ENCODE peak calls at places on chromosomes 12 and 14, in five cellular contexts. O is DND-41, V is GM06990, X is transverse colon, R is H7. L is an unnamed sample.

GRCh38 chr14:23729720-23730387 is 93.7 kb downstream of the DHRS2 start:
- DNase-seq in X (no peak), R (peak; percentile 57), V (no peak), O (no peak), L (no peak)

GRCh38 chr14:79967001-79967400 is 244.3 kb downstream of the DIO2 start:
- DNase-seq in X (no peak), O (no peak), V (no peak), R (no peak), L (no peak)

GRCh38 chr12:4160314-4161040 is 113.1 kb upstream of the CCND2 start:
- DNase-seq in X (no peak), R (no peak), V (no peak), O (no peak), L (no peak)

GRCh38 chr12:76075448-76075847 is 9.0 kb downstream of the NAP1L1 start:
- DNase-seq in R (no peak), O (no peak), V (no peak), X (no peak), L (no peak)

GRCh38 chr12:111767362-111768158 is 827 bp downstream of the ALDH2 start:
- DNase-seq in O (no peak), R (peak; percentile 70), X (peak; percentile 58), V (no peak), L (no peak)

GRCh38 chr14:52926994-52927393 is 23.9 kb downstream of the FERMT2 start:
- DNase-seq in V (no peak), R (no peak), O (no peak), X (no peak), L (no peak)

GRCh38 chr12:52677126-52677525 is 3.1 kb downstream of the KRT1 start:
- DNase-seq in O (no peak), V (no peak), R (no peak), X (no peak), L (no peak)

GRCh38 chr12:27975222-27976136 is 2.9 kb upstream of the PTHLH start:
- DNase-seq in V (no peak), O (no peak), R (peak; percentile 83), X (no peak), L (no peak)

GRCh38 chr12:96239711-96240234 is 45.6 kb downstream of the ELK3 start:
- DNase-seq in V (no peak), X (peak; percentile 46), O (no peak), R (no peak), L (no peak)

GRCh38 chr12:6644903-6645302 is 2.3 kb downstream of the ACRBP start:
- DNase-seq in V (no peak), R (peak; percentile 80), X (peak; percentile 54), O (no peak), L (no peak)

GRCh38 chr12:10381912-10382628 is 7.8 kb downstream of the KLRK1 start:
- DNase-seq in X (no peak), V (no peak), R (no peak), O (no peak), L (no peak)

GRCh38 chr14:75911883-75912282 is 69.9 kb downstream of the TGFB3 start:
- DNase-seq in V (no peak), R (peak; percentile 36), O (no peak), X (peak; percentile 57), L (no peak)

GRCh38 chr12:69330475-69331473 is 17.4 kb upstream of the LYZ start:
- DNase-seq in V (peak; percentile 31), X (peak; percentile 74), R (peak; percentile 23), O (peak; percentile 55), L (peak; percentile 70)

GRCh38 chr12:94553130-94553519 is 93.5 kb upstream of the CEP83 start:
- DNase-seq in O (no peak), V (no peak), X (no peak), R (no peak), L (no peak)

GRCh38 chr12:77294016-77294415 is 228.6 kb upstream of the E2F7 start:
- DNase-seq in V (no peak), R (no peak), X (no peak), O (no peak), L (no peak)

GRCh38 chr12:116454950-116455447 is 104.2 kb upstream of the MAP1LC3B2 start:
- DNase-seq in V (no peak), O (no peak), R (no peak), X (no peak), L (no peak)

GRCh38 chr12:54417712-54418440 is 1.2 kb downstream of the ITGA5 start:
- DNase-seq in V (no peak), X (no peak), O (peak; percentile 67), R (peak; percentile 86), L (no peak)

GRCh38 chr12:124898200-124898950 is 16.1 kb downstream of the UBC start:
- DNase-seq in R (peak; percentile 91), O (peak; percentile 77), V (peak; percentile 83), X (peak; percentile 74), L (peak; percentile 74)

GRCh38 chr12:51827925-51828818 is 20.3 kb downstream of the FIGNL2 start:
- DNase-seq in X (peak; percentile 68), R (no peak), V (no peak), O (peak; percentile 47), L (no peak)

GRCh38 chr14:81727243-81727642 is 193.6 kb upstream of the SEL1L start:
- DNase-seq in O (no peak), R (no peak), V (no peak), X (no peak), L (no peak)

GRCh38 chr12:81835783-81836182 is 76.6 kb upstream of the PPFIA2 start:
- DNase-seq in X (no peak), V (no peak), R (no peak), O (no peak), L (no peak)

GRCh38 chr12:103503546-103504480 is 8.0 kb upstream of the C12orf42 start:
- DNase-seq in R (peak; percentile 57), V (peak; percentile 44), X (peak; percentile 37), O (peak; percentile 35), L (peak; percentile 73)

GRCh38 chr12:88237954-88238353 is 95.8 kb downstream of the TMTC3 start:
- DNase-seq in R (no peak), O (no peak), X (no peak), V (no peak), L (no peak)

GRCh38 chr14:59690426-59690825 is 113.8 kb upstream of the CCDC175 start:
- DNase-seq in R (no peak), X (no peak), O (no peak), V (no peak), L (no peak)

GRCh38 chr14:36398463-36399291 is 78.2 kb upstream of the MBIP start:
- DNase-seq in X (no peak), V (no peak), O (no peak), R (no peak), L (no peak)

GRCh38 chr14:101903111-101903561 is 61.2 kb upstream of the DYNC1H1 start:
- DNase-seq in R (no peak), V (no peak), X (no peak), O (no peak), L (no peak)

GRCh38 chr12:131900397-131900796 is 6.0 kb downstream of the ULK1 start:
- DNase-seq in V (peak; percentile 9), X (no peak), R (peak; percentile 63), O (no peak), L (no peak)

GRCh38 chr14:85587152-85587697 is 57.3 kb downstream of the FLRT2 start:
- DNase-seq in V (no peak), X (no peak), R (no peak), O (peak; percentile 54), L (no peak)

GRCh38 chr14:31449971-31450610 is 7.2 kb downstream of the DTD2 start:
- DNase-seq in R (peak; percentile 27), V (no peak), X (no peak), O (no peak), L (no peak)

GRCh38 chr14:103727313-103728000 is 11.8 kb downstream of the ZFYVE21 start:
- DNase-seq in X (peak; percentile 63), V (no peak), O (no peak), R (peak; percentile 66), L (peak; percentile 84)

GRCh38 chr12:15726029-15726756 is 63.0 kb downstream of the EPS8 start:
- DNase-seq in O (no peak), R (no peak), V (no peak), X (no peak), L (no peak)

GRCh38 chr12:109523504-109523903 is 46.1 kb downstream of the UBE3B start:
- DNase-seq in R (no peak), V (no peak), X (no peak), O (no peak), L (no peak)
- H3K36me3 ChIP-seq in R (peaks cover 7% of the 10 kb centered on the region), V (peaks cover 34% of the 10 kb centered on the region), X (no peaks in the 10 kb centered on the region), O (peaks cover 77% of the 10 kb centered on the region), L (peaks cover 97% of the 10 kb centered on the region)

GRCh38 chr12:57370696-57371095 is 60.1 kb downstream of the R3HDM2 start:
- DNase-seq in V (no peak), R (no peak), X (no peak), O (no peak), L (no peak)
- H3K36me3 ChIP-seq in V (no peaks in the 10 kb centered on the region), R (no peaks in the 10 kb centered on the region), X (no peaks in the 10 kb centered on the region), O (peaks cover 11% of the 10 kb centered on the region), L (no peaks in the 10 kb centered on the region)

GRCh38 chr14:71012888-71013287 is 105.6 kb downstream of the PCNX1 start:
- DNase-seq in V (no peak), R (no peak), O (no peak), X (no peak), L (no peak)

GRCh38 chr14:71011479-71011878 is 104.2 kb downstream of the PCNX1 start:
- DNase-seq in O (no peak), X (no peak), R (no peak), V (no peak), L (no peak)

GRCh38 chr14:71013551-71014192 is 106.4 kb downstream of the PCNX1 start:
- DNase-seq in R (no peak), V (no peak), O (no peak), X (no peak), L (no peak)
- H3K36me3 ChIP-seq in R (peaks cover 1% of the 10 kb centered on the region), V (peaks cover 5% of the 10 kb centered on the region), O (peaks cover 26% of the 10 kb centered on the region), X (no peaks in the 10 kb centered on the region), L (peaks cover 38% of the 10 kb centered on the region)

GRCh38 chr12:120546050-120546386 is 11.9 kb downstream of the RNF10 start:
- DNase-seq in R (no peak), V (no peak), X (no peak), O (no peak), L (no peak)
- H3K36me3 ChIP-seq in R (peaks cover 18% of the 10 kb centered on the region), V (peaks cover 15% of the 10 kb centered on the region), X (no peaks in the 10 kb centered on the region), O (peaks cover 82% of the 10 kb centered on the region), L (peaks cover 57% of the 10 kb centered on the region)

DNA sequence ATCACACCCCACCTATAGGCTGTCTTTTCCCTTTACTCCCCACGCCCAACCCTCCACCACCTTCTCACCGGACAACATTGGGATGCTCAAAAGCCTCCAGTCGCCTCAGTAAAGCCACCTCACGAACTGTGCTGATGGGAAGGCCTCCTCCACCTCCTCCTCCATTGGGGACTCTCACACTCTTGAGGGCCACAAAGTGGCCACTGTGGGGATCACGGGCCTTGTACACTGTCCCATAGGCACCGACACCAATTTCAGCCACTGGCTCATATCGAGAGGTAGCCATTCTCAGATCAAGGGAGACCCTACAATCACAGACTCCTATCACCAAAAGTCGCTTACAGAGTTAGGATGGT is 700 bp downstream of the CDK4 start:
- DNase-seq in O (no peak), V (no peak), X (no peak), R (no peak), L (no peak)
- H3K36me3 ChIP-seq in O (peaks cover 50% of the 10 kb centered on the region), V (peaks cover 10% of the 10 kb centered on the region), X (no peaks in the 10 kb centered on the region), R (peaks cover 22% of the 10 kb centered on the region), L (peaks cover 40% of the 10 kb centered on the region)